ENCODE peak calls at places on chromosomes 1 and 21, in eight cellular contexts. O is NCI-H2081; V is H54; G is Calu3; F is IMR-90; B is G401; I is tibial artery; X is activated naive CD4-positive, alpha-beta T cell. K is an unnamed sample.

GRCh38 chr1:42947965-42948732 is 10.5 kb downstream of the SLC2A1 start:
- DNase-seq in O (no peak), V (no peak), G (no peak), F (no peak), B (no peak), I (no peak), X (no peak), K (no peak)

GRCh38 chr1:231969078-231969477 is 342.5 kb downstream of the DISC1 start:
- DNase-seq in O (peak; percentile 12), V (no peak), G (no peak), F (no peak), B (no peak), I (no peak), X (no peak), K (no peak)

GRCh38 chr1:178532392-178532791 is 19.5 kb downstream of the TEX35 start:
- DNase-seq in O (peak; percentile 83), V (peak; percentile 73), G (peak; percentile 91), F (peak; percentile 78), B (peak; percentile 85), I (peak; percentile 75), X (peak; percentile 33), K (peak; percentile 48)

GRCh38 chr1:50492142-50492541 is 68.9 kb upstream of the DMRTA2 start:
- DNase-seq in O (no peak), V (no peak), G (no peak), F (no peak), B (no peak), I (no peak), X (no peak), K (no peak)

GRCh38 chr1:36008546-36009197 is 75.2 kb upstream of the TEKT2 start:
- DNase-seq in O (no peak), V (peak; percentile 38), G (peak; percentile 46), F (peak; percentile 74), B (no peak), I (no peak), X (no peak), K (no peak)

GRCh38 chr1:172168597-172168872 is 251.9 kb upstream of the C1orf105 start:
- DNase-seq in O (no peak), V (no peak), G (no peak), F (no peak), B (no peak), I (no peak), X (no peak), K (no peak)

GRCh38 chr1:158329807-158330206 is 1.5 kb downstream of the CD1B start:
- DNase-seq in O (no peak), V (no peak), G (peak; percentile 29), F (no peak), B (no peak), I (no peak), X (no peak), K (no peak)

GRCh38 chr1:107572674-107573205 is 392.2 kb downstream of the VAV3 start:
- DNase-seq in O (no peak), V (peak; percentile 19), G (no peak), F (peak; percentile 31), B (peak; percentile 78), I (no peak), X (no peak), K (no peak)

GRCh38 chr1:160084771-160085321 is 3.5 kb downstream of the KCNJ9 start:
- DNase-seq in O (no peak), V (no peak), G (no peak), F (no peak), B (no peak), I (no peak), X (no peak), K (no peak)

GRCh38 chr1:8858888-8859706 is 19.4 kb downstream of the ENO1 start:
- DNase-seq in O (peak; percentile 41), V (no peak), G (peak; percentile 44), F (peak; percentile 67), B (peak; percentile 78), I (peak; percentile 41), X (no peak), K (no peak)

GRCh38 chr1:203640117-203640516 is 13.5 kb downstream of the ATP2B4 start:
- DNase-seq in O (no peak), V (no peak), G (no peak), F (no peak), B (no peak), I (no peak), X (no peak), K (no peak)

GRCh38 chr1:53589043-53589887 is 130.1 kb downstream of the DMRTB1 start:
- DNase-seq in O (no peak), V (no peak), G (no peak), F (no peak), B (no peak), I (no peak), X (no peak), K (no peak)

GRCh38 chr1:4175566-4176405 is 275.7 kb upstream of the C1orf174 start:
- DNase-seq in O (no peak), V (no peak), G (no peak), F (no peak), B (no peak), I (no peak), X (no peak), K (no peak)

GRCh38 chr21:33587792-33588484 is 546 bp downstream of the DONSON start:
- DNase-seq in O (peak; percentile 11), V (peak; percentile 62), G (peak; percentile 26), F (peak; percentile 20), B (peak; percentile 30), I (peak; percentile 21), X (no peak), K (peak; percentile 2)

GRCh38 chr21:45580181-45580575 is 37.9 kb upstream of the SLC19A1 start:
- DNase-seq in O (no peak), V (no peak), G (no peak), F (no peak), B (no peak), I (no peak), X (no peak), K (no peak)

GRCh38 chr1:60974973-60975372 is 107.4 kb upstream of the NFIA start:
- DNase-seq in O (no peak), V (no peak), G (no peak), F (no peak), B (no peak), I (no peak), X (no peak), K (no peak)

GRCh38 chr1:1132042-1132927 is 16.4 kb upstream of the C1orf159 start:
- DNase-seq in O (no peak), V (no peak), G (peak; percentile 70), F (no peak), B (no peak), I (no peak), X (no peak), K (no peak)

GRCh38 chr21:14120091-14120734 is 90.5 kb downstream of the LIPI start:
- DNase-seq in O (peak; percentile 27), V (peak; percentile 16), G (no peak), F (peak; percentile 8), B (peak; percentile 41), I (no peak), X (no peak), K (no peak)

GRCh38 chr1:31051611-31052010 is 13.9 kb downstream of the PUM1 start:
- DNase-seq in O (no peak), V (no peak), G (no peak), F (no peak), B (no peak), I (no peak), X (no peak), K (no peak)

GRCh38 chr1:147598631-147599361 is 57.5 kb downstream of the BCL9 start:
- DNase-seq in O (peak; percentile 30), V (no peak), G (peak; percentile 36), F (peak; percentile 15), B (peak; percentile 67), I (peak; percentile 38), X (no peak), K (peak; percentile 10)

GRCh38 chr1:6917067-6917466 is 131.8 kb downstream of the CAMTA1 start:
- DNase-seq in O (no peak), V (no peak), G (no peak), F (no peak), B (no peak), I (no peak), X (no peak), K (no peak)

GRCh38 chr1:207822602-207823451 is 71.0 kb downstream of the CD46 start:
- DNase-seq in O (peak; percentile 7), V (peak; percentile 48), G (peak; percentile 94), F (peak; percentile 22), B (peak; percentile 99), I (peak; percentile 97), X (peak; percentile 21), K (peak; percentile 39)

GRCh38 chr1:18876210-18876609 is 16.8 kb upstream of the TAS1R2 start:
- DNase-seq in O (no peak), V (no peak), G (no peak), F (no peak), B (no peak), I (no peak), X (no peak), K (no peak)

GRCh38 chr1:26956321-26956720 is 3.9 kb downstream of the KDF1 start:
- DNase-seq in O (no peak), V (no peak), G (no peak), F (no peak), B (no peak), I (no peak), X (no peak), K (no peak)

GRCh38 chr1:169049258-169049936 is 57.1 kb upstream of the ATP1B1 start:
- DNase-seq in O (no peak), V (no peak), G (no peak), F (no peak), B (no peak), I (no peak), X (no peak), K (no peak)